ENCODE peak calls at places on chromosomes 13 and 19, in eight cellular contexts. J is skeletal muscle cell; N is activated CD8-positive, alpha-beta memory T cell treated with anti-CD3 and anti-CD28 coated beads, Interleukin-2, amount 10 ng/mL, durations not matched to agents 7 days and 5 days; V is left ventricle myocardium inferior; Q is frontal cortex; Z is NCI-H510A treated with DMSO at 0.1 percent for 48 hours; A is hepatic stellate cell; Y is HT1080. G is an unnamed sample.

GRCh38 chr13:41465215-41465907 is 8.0 kb downstream of the RGCC start:
- DNase-seq in J (peak), N (peak), V (peak), Q (no peak), Z (no peak), A (peak), Y (peak), G (peak)

GRCh38 chr13:36712785-36713184 is 39.0 kb downstream of the SERTM1 start:
- DNase-seq in J (peak), N (no peak), V (no peak), Q (no peak), Z (no peak), A (no peak), Y (peak), G (no peak)

GRCh38 chr19:8609210-8610040 is 1.1 kb downstream of the ADAMTS10 start:
- DNase-seq in J (no peak), N (no peak), V (peak), Q (peak), Z (no peak), A (peak), Y (no peak), G (no peak)

GRCh38 chr19:30090963-30091362 is 148.9 kb downstream of the URI1 start:
- DNase-seq in J (no peak), N (no peak), V (no peak), Q (no peak), Z (no peak), A (no peak), Y (no peak), G (no peak)

GRCh38 chr19:36128392-36128736 is 11.5 kb upstream of the CAPNS1 start:
- DNase-seq in J (no peak), N (peak), V (peak), Q (no peak), Z (peak), A (no peak), Y (no peak), G (no peak)

GRCh38 chr13:98539655-98540054 is 37.3 kb downstream of the STK24 start:
- DNase-seq in J (peak), N (no peak), V (no peak), Q (no peak), Z (no peak), A (no peak), Y (no peak), G (no peak)

GRCh38 chr13:50376895-50377575 is 361.8 kb downstream of the KCNRG start:
- DNase-seq in J (no peak), N (no peak), V (no peak), Q (no peak), Z (no peak), A (no peak), Y (no peak), G (no peak)

GRCh38 chr13:98405107-98405571 is 171.8 kb downstream of the STK24 start:
- DNase-seq in J (no peak), N (no peak), V (no peak), Q (peak), Z (peak), A (no peak), Y (no peak), G (no peak)

GRCh38 chr13:30787747-30788535 is 52.6 kb downstream of the ALOX5AP start:
- DNase-seq in J (no peak), N (no peak), V (no peak), Q (no peak), Z (no peak), A (no peak), Y (no peak), G (no peak)

GRCh38 chr13:95199896-95200295 is 101.4 kb downstream of the ABCC4 start:
- DNase-seq in J (no peak), N (no peak), V (no peak), Q (no peak), Z (no peak), A (no peak), Y (no peak), G (no peak)

GRCh38 chr13:26557393-26558073 is at the start of gene WASF3:
- DNase-seq in J (peak), N (peak), V (peak), Q (peak), Z (peak), A (peak), Y (peak), G (no peak)

GRCh38 chr13:28100149-28101121 is at the start of gene FLT3:
- DNase-seq in J (no peak), N (peak), V (peak), Q (peak), Z (peak), A (peak), Y (peak), G (peak)

GRCh38 chr13:92967923-92968322 is 258.7 kb upstream of the GPC6 start:
- DNase-seq in J (no peak), N (no peak), V (no peak), Q (no peak), Z (no peak), A (no peak), Y (peak), G (no peak)

GRCh38 chr19:6478815-6479214 is 2.8 kb downstream of the DENND1C start:
- DNase-seq in J (no peak), N (no peak), V (no peak), Q (no peak), Z (no peak), A (no peak), Y (no peak), G (no peak)

GRCh38 chr19:6067975-6068374 is 42.3 kb downstream of the RFX2 start:
- DNase-seq in J (no peak), N (no peak), V (no peak), Q (no peak), Z (no peak), A (no peak), Y (no peak), G (no peak)

GRCh38 chr13:28623782-28624706 is 34.9 kb upstream of the POMP start:
- DNase-seq in J (no peak), N (no peak), V (no peak), Q (no peak), Z (no peak), A (no peak), Y (no peak), G (no peak)

GRCh38 chr19:47854459-47854858 is 4.6 kb upstream of the TPRX2 start:
- DNase-seq in J (no peak), N (no peak), V (no peak), Q (no peak), Z (no peak), A (no peak), Y (no peak), G (no peak)

GRCh38 chr13:46975173-46975572 is 78.3 kb upstream of the HTR2A start:
- DNase-seq in J (no peak), N (no peak), V (no peak), Q (no peak), Z (no peak), A (no peak), Y (no peak), G (no peak)

GRCh38 chr19:16611121-16611520 is 16.9 kb downstream of the MED26 start:
- DNase-seq in J (no peak), N (no peak), V (no peak), Q (no peak), Z (peak), A (no peak), Y (no peak), G (no peak)

GRCh38 chr19:45515807-45516401 is 8.6 kb downstream of the VASP start:
- DNase-seq in J (no peak), N (no peak), V (no peak), Q (no peak), Z (no peak), A (no peak), Y (no peak), G (no peak)

GRCh38 chr13:48938308-48938943 is 37.3 kb upstream of the FNDC3A start:
- DNase-seq in J (no peak), N (no peak), V (no peak), Q (no peak), Z (no peak), A (no peak), Y (no peak), G (no peak)

GRCh38 chr19:16386619-16387240 is 62.1 kb downstream of the KLF2 start:
- DNase-seq in J (no peak), N (peak), V (peak), Q (peak), Z (peak), A (peak), Y (peak), G (peak)

G was measured in T-cell.